ENCODE peak calls at places on chromosome 2, in four cellular contexts. V, G, M and I are unnamed samples.

GRCh38 chr2:156190532-156190931 is 142.0 kb downstream of the NR4A2 start:
- DNase-seq in G (no peak), V (no peak), M (no peak), I (no peak)

GRCh38 chr2:156436477-156437085 is 402 bp downstream of the GPD2 start:
- DNase-seq in G (no peak), M (no peak), V (peak), I (no peak)

GRCh38 chr2:216056739-216057138 is 24.9 kb downstream of the PECR start:
- DNase-seq in V (no peak), M (no peak), G (no peak), I (no peak)

GRCh38 chr2:190575263-190575662 is 40.7 kb upstream of the NEMP2 start:
- DNase-seq in M (no peak), V (no peak), G (no peak), I (no peak)

GRCh38 chr2:60234274-60234976 is 319.0 kb downstream of the BCL11A start:
- DNase-seq in G (peak), V (no peak), M (no peak), I (no peak)

GRCh38 chr2:146852661-146853060 is 992.2 kb upstream of the ACVR2A start:
- DNase-seq in M (no peak), G (no peak), V (no peak), I (no peak)

GRCh38 chr2:24228470-24228869 is 53.6 kb downstream of the FAM228A start:
- DNase-seq in V (peak), G (no peak), M (peak), I (no peak)

GRCh38 chr2:217106650-217107014 is 246.8 kb upstream of the TNP1 start:
- DNase-seq in V (peak), G (no peak), M (no peak), I (no peak)

GRCh38 chr2:190167702-190168101 is 105.2 kb upstream of the MSTN start:
- DNase-seq in M (no peak), G (no peak), V (no peak), I (no peak)

GRCh38 chr2:168233726-168234406 is 13.5 kb downstream of the STK39 start:
- DNase-seq in G (no peak), M (no peak), V (peak), I (no peak)

GRCh38 chr2:43276962-43277383 is 50.6 kb upstream of the ZFP36L2 start:
- DNase-seq in M (peak), G (peak), V (no peak), I (no peak)

GRCh38 chr2:111239581-111240249 is 119.0 kb downstream of the BCL2L11 start:
- DNase-seq in V (no peak), M (no peak), G (no peak), I (no peak)

GRCh38 chr2:226739508-226740030 is 60.1 kb downstream of the IRS1 start:
- DNase-seq in G (no peak), V (no peak), M (no peak), I (no peak)

GRCh38 chr2:196939381-196939780 is 12.9 kb upstream of the PGAP1 start:
- DNase-seq in G (peak), M (peak), V (peak), I (no peak)

GRCh38 chr2:150485114-150485870 is 2.2 kb downstream of the RND3 start:
- DNase-seq in M (peak), G (peak), V (peak), I (no peak)

DNA sequence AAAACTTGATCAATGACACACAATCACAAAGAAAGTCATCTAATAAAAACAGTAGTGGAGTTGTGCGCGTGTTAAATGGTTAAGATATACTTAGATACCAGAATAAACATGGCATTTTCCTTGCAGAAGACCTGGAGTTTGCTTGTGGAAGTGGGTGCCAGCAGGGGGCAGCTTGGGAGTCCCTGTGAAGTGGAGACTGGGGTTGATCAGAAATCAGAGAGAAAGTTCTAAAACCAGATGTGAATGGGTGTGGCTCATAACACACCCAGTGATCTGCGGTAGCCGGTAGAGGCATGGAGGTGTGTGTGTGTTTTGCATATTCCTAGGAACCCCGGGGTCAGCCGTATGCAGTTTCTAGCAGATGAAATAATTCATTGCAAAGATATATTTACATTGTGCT is 300.1 kb upstream of the TRIB2 start:
- DNase-seq in G (no peak), M (no peak), V (peak), I (no peak)
- H3K27ac ChIP-seq in G (no peak), M (no peak), V (no peak), I (peak)

DNA sequence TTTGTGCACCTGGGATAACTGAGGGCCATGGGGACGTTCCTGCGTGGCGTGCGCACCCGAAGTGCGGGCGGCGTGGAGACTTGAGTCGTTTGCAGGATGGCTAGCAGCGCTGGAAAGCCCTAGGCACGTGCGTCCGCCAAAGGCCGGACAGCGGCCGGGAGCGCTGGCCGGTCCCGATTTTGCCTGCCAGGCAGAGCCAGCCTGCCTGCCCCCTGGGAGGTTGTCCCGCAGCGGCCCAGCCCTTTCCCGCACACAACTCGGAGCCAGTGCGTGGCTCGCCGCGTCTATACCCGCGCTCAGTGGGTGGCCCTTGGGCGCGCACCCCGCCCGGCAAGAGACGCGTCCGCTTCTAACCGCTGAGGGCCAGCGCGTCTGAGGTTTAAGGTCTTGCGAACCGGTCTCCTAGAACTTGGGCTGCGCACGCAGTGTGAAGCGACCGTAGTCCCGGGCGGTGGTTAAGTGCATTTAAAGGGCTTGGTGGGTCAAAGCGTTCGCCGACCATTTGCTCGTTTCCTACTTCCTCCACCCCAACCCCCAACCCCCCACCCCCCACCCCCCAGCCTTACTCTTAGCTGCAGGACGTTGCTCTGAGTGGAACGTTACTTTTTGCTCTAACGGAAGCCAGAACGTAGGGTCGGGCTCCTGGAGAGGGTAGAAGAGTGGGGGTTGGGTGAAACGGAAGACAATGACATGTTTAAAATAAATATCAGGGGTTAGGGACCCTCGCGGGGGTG is 627 bp downstream of the CDCA7 start:
- DNase-seq in G (peak), V (peak), M (peak), I (no peak)
- TF ChIP-seq EZH2 in G (no peak), V (peak), M (no peak), I (no peak)

GRCh38 chr2:239307221-239307569 is 93.6 kb downstream of the HDAC4 start:
- DNase-seq in M (no peak), V (no peak), G (no peak), I (no peak)

GRCh38 chr2:239308696-239309397 is 92.0 kb downstream of the HDAC4 start:
- DNase-seq in G (no peak), V (peak), M (no peak), I (peak)

GRCh38 chr2:239309398-239310245 is 91.2 kb downstream of the HDAC4 start:
- DNase-seq in G (no peak), V (no peak), M (no peak), I (no peak)

GRCh38 chr2:239306274-239307220 is 94.3 kb downstream of the HDAC4 start:
- DNase-seq in V (no peak), M (no peak), G (no peak), I (no peak)

GRCh38 chr2:239307921-239308620 is 92.7 kb downstream of the HDAC4 start:
- DNase-seq in V (no peak), M (no peak), G (no peak), I (no peak)
- H3K4me3 ChIP-seq in V (peak), M (no peak), G (no peak), I (peak)

GRCh38 chr2:64862001-64862397 is 127.2 kb upstream of the SLC1A4 start:
- DNase-seq in V (no peak), G (no peak), M (no peak), I (no peak)
- H3K27ac ChIP-seq in V (no peak), G (no peak), M (no peak), I (no peak)

DNA sequence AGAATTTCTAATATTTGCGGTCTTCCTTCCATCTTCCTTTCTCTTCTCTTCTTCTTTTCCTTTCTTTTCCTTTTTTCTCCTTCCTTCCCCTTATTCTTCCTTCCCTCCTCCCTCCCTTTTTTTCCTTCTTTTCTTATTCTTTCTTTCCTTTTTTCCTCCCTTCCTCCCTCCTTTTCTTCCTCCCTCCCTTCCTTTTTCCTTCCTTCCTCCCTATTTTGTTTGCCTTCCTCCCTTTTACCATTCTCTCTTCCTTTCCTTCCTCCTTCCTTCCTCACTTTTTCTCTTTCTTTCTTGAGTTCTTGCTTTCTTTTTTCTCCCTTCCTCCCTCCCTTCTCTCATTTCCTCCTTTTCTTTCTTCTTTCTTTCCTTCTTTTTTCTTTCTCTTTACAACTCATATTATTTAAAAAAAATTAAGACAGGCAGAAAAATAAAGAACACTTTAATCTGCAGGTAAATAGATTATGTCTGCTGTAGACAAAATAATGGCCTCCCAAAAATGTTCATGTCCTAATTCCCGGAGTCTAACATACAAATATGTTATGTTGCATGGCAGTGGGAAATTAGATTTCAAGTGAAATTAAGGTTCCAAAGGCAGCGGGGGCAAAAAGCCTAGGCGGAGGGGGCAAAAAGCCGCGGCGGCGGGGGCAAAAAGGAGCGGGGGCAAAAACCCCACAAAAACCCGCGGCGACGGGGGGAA is 152.4 kb downstream of the ANKRD30BL start:
- DNase-seq in G (no peak), M (no peak), V (no peak), I (no peak)
- TF ChIP-seq EZH2 in G (peak), M (no peak), V (no peak), I (no peak)

DNA sequence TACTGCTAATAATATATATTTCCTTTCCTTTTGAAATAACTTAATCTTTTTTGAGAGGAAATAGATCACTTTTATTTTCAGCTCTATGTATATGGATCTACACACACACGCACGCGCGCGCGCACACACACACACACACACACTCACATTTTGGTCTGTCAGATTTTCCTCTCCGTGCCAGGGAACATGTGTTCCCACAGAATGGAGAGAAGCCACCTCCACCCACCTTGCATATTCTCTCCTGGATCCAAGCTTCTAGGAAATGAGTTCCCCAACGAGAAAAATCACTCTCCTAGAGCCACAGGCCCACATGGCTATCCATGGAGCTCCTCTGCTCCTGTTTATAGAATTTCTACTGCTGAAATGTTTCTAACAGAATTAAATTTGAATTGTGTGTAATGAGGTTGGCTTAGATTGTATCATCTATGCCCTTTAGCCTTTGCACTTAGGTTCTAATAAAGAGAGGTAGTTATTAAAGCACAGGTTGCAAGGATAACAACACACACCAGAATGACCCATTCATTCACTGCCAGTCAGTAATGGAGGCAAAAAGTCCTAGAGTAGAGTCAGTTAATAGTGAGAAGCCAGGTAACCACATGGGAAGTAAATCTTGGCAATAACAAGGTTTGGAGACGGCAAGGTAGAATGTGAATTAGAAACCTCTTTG is 19.7 kb downstream of the IFIH1 start:
- DNase-seq in G (no peak), M (no peak), V (no peak), I (no peak)
- H3K4me3 ChIP-seq in G (no peak), M (no peak), V (no peak), I (no peak)

DNA sequence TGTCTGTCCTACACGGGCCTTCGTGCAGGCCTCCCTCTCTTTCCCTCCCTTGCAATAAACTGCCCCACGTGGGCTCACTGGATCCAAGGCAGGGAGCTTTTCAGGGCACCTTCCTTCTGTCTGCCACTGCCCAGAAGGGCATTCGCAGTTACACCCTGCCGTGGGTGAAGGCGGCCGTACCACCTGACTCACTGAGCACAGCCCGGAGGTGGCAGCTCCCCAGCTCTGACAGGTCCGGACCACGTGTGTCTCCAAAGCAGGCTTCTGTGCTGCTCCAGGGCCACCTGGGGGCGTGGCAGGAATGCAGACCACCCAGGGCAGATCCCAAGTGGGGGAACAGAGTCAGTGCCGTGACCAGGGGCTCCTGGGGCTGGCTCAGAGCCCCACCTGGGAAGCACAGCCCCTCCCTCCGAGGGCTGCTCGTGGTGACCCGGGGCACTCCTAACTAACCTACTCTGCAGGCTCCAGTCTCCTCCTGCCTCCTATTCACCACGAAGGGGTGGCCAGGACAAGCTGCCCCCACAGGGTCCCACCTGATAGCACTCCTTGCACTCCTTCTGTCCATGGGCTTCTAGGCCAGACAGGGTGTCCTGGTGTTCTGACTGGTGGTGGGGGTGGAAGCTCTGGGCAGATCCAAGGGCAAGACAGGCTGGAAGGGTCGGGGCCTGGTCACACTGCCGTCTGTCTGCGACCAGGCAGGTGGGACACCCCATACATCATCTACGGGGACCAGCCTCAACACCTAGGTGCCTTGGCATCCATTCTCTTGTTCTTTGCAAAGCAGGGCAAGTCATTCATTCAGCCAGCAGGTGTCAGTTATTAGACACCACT is 9.7 kb downstream of the SNED1 start:
- DNase-seq in V (no peak), M (no peak), G (no peak), I (no peak)
- H3K27ac ChIP-seq in V (no peak), M (no peak), G (no peak), I (peak)